ENCODE peak calls at places on chromosomes 13 and 19, in nine cellular contexts. One of them, this sample, is unnamed. For H3K9me3, the result is how much of the 10 kb centered on the place peaks cover.

GRCh38 chr13:20209937-20210336 is 17.2 kb upstream of the GJB2 start:
- DNase-seq in body of pancreas: no peak
- DNase-seq in aorta: no peak
- DNase-seq in transverse colon: no peak
- DNase-seq in tibial nerve: no peak
- DNase-seq in adrenal gland: no peak
- DNase-seq in tibial artery: no peak
- DNase-seq in Karpas-422: no peak
- DNase-seq in endodermal cell: no peak
- DNase-seq in this sample: no peak

GRCh38 chr13:42807236-42807635 is 25.9 kb downstream of the FAM216B start:
- DNase-seq in endodermal cell: no peak
- DNase-seq in Karpas-422: no peak
- DNase-seq in aorta: no peak
- DNase-seq in body of pancreas: no peak
- DNase-seq in tibial artery: no peak
- DNase-seq in adrenal gland: no peak
- DNase-seq in transverse colon: no peak
- DNase-seq in tibial nerve: no peak
- DNase-seq in this sample: no peak

GRCh38 chr13:75279834-75280369 is 202.1 kb downstream of the TBC1D4 start:
- DNase-seq in endodermal cell: no peak
- DNase-seq in aorta: no peak
- DNase-seq in transverse colon: no peak
- DNase-seq in adrenal gland: no peak
- DNase-seq in body of pancreas: no peak
- DNase-seq in tibial nerve: no peak
- DNase-seq in tibial artery: no peak
- DNase-seq in Karpas-422: no peak
- DNase-seq in this sample: no peak

GRCh38 chr13:68168448-68168847 is 938.3 kb upstream of the PCDH9 start:
- DNase-seq in body of pancreas: no peak
- DNase-seq in Karpas-422: no peak
- DNase-seq in tibial nerve: no peak
- DNase-seq in endodermal cell: no peak
- DNase-seq in adrenal gland: no peak
- DNase-seq in transverse colon: no peak
- DNase-seq in tibial artery: no peak
- DNase-seq in aorta: no peak
- DNase-seq in this sample: no peak

GRCh38 chr19:19315444-19315843 is 4.9 kb downstream of the SUGP1 start:
- DNase-seq in tibial nerve: no peak
- DNase-seq in Karpas-422: no peak
- DNase-seq in transverse colon: no peak
- DNase-seq in body of pancreas: no peak
- DNase-seq in endodermal cell: peak
- DNase-seq in adrenal gland: no peak
- DNase-seq in aorta: no peak
- DNase-seq in tibial artery: no peak
- DNase-seq in this sample: no peak

GRCh38 chr13:76937416-76937815 is 10.9 kb upstream of the ACOD1 start:
- DNase-seq in Karpas-422: no peak
- DNase-seq in adrenal gland: peak
- DNase-seq in tibial nerve: no peak
- DNase-seq in endodermal cell: no peak
- DNase-seq in body of pancreas: no peak
- DNase-seq in aorta: peak
- DNase-seq in tibial artery: no peak
- DNase-seq in transverse colon: no peak
- DNase-seq in this sample: no peak

GRCh38 chr13:103140001-103140671 is 73.9 kb upstream of the SLC10A2 start:
- DNase-seq in adrenal gland: no peak
- DNase-seq in tibial artery: no peak
- DNase-seq in Karpas-422: peak
- DNase-seq in aorta: no peak
- DNase-seq in transverse colon: no peak
- DNase-seq in body of pancreas: no peak
- DNase-seq in tibial nerve: no peak
- DNase-seq in endodermal cell: peak
- DNase-seq in this sample: no peak

GRCh38 chr13:31518666-31519065 is 220.7 kb upstream of the RXFP2 start:
- DNase-seq in transverse colon: no peak
- DNase-seq in aorta: no peak
- DNase-seq in adrenal gland: no peak
- DNase-seq in Karpas-422: no peak
- DNase-seq in tibial artery: no peak
- DNase-seq in endodermal cell: no peak
- DNase-seq in body of pancreas: no peak
- DNase-seq in tibial nerve: no peak
- DNase-seq in this sample: no peak

GRCh38 chr19:15283141-15283885 is 49.0 kb downstream of the BRD4 start:
- DNase-seq in body of pancreas: peak
- DNase-seq in tibial artery: peak
- DNase-seq in transverse colon: no peak
- DNase-seq in tibial nerve: no peak
- DNase-seq in aorta: no peak
- DNase-seq in adrenal gland: peak
- DNase-seq in Karpas-422: no peak
- DNase-seq in endodermal cell: no peak
- DNase-seq in this sample: no peak

GRCh38 chr13:82800391-82800790 is 1081.9 kb downstream of the SLITRK1 start:
- DNase-seq in aorta: no peak
- DNase-seq in tibial artery: no peak
- DNase-seq in Karpas-422: no peak
- DNase-seq in adrenal gland: no peak
- DNase-seq in body of pancreas: no peak
- DNase-seq in transverse colon: no peak
- DNase-seq in endodermal cell: no peak
- DNase-seq in tibial nerve: no peak
- DNase-seq in this sample: no peak

GRCh38 chr19:5017235-5017634 is 48.3 kb downstream of the KDM4B start:
- DNase-seq in body of pancreas: no peak
- DNase-seq in adrenal gland: no peak
- DNase-seq in aorta: no peak
- DNase-seq in Karpas-422: no peak
- DNase-seq in transverse colon: no peak
- DNase-seq in tibial artery: no peak
- DNase-seq in tibial nerve: no peak
- DNase-seq in endodermal cell: no peak
- DNase-seq in this sample: no peak

GRCh38 chr19:10861118-10861651 is 10.2 kb upstream of the CARM1 start:
- DNase-seq in aorta: no peak
- DNase-seq in body of pancreas: peak
- DNase-seq in adrenal gland: peak
- DNase-seq in Karpas-422: peak
- DNase-seq in tibial artery: no peak
- DNase-seq in endodermal cell: peak
- DNase-seq in tibial nerve: no peak
- DNase-seq in transverse colon: peak
- DNase-seq in this sample: peak

DNA sequence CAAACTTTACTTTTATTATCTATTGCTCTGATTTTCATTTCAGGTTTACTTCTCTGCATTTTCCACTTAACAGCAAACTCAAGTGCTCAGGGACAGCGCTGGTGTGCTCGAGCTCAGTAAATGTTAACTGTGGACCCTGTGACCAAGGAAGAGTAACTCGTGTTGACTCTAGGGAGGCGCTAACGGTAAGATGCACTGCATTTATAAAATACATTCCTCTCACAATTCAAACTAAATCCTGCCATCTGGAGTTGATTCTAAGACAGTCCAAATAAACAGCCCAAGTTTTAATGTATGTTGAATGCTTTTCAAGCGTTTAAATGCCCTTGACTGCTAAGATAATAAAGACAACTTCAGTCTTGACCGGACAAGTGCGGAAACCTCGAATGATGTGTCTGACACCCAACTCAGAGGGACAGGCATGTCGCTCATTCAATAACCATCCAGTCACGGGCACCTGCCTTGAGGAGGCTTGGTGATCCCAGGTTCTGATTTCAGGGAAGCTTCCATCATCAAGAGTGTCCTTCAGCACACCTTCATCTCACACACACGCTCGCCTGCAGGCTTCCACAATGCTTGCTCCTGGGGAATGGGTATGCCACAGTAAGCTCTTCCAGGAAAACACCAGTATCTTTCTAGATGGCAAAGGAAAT is 93.1 kb downstream of the STK24 start:
- DNase-seq in aorta: no peak
- DNase-seq in tibial artery: no peak
- DNase-seq in endodermal cell: no peak
- DNase-seq in tibial nerve: no peak
- DNase-seq in transverse colon: no peak
- DNase-seq in body of pancreas: no peak
- DNase-seq in adrenal gland: no peak
- DNase-seq in Karpas-422: no peak
- DNase-seq in this sample: no peak
- H3K4me3 ChIP-seq in aorta: no peak
- H3K4me3 ChIP-seq in tibial artery: no peak
- H3K4me3 ChIP-seq in endodermal cell: peak
- H3K4me3 ChIP-seq in tibial nerve: no peak
- H3K4me3 ChIP-seq in transverse colon: no peak
- H3K4me3 ChIP-seq in body of pancreas: no peak
- H3K4me3 ChIP-seq in adrenal gland: no peak
- H3K4me3 ChIP-seq in Karpas-422: no peak
- H3K4me3 ChIP-seq in this sample: no peak

GRCh38 chr19:12217332-12217731 is 54.4 kb downstream of the ZNF136 start:
- DNase-seq in transverse colon: no peak
- DNase-seq in endodermal cell: no peak
- DNase-seq in body of pancreas: no peak
- DNase-seq in tibial nerve: no peak
- DNase-seq in Karpas-422: no peak
- DNase-seq in adrenal gland: no peak
- DNase-seq in tibial artery: no peak
- DNase-seq in aorta: no peak
- DNase-seq in this sample: no peak
- H3K9me3 ChIP-seq in transverse colon: half or more
- H3K9me3 ChIP-seq in endodermal cell: half or more
- H3K9me3 ChIP-seq in body of pancreas: under half
- H3K9me3 ChIP-seq in tibial nerve: under half
- H3K9me3 ChIP-seq in Karpas-422: under half
- H3K9me3 ChIP-seq in adrenal gland: under half
- H3K9me3 ChIP-seq in tibial artery: under half
- H3K9me3 ChIP-seq in aorta: under half
- H3K9me3 ChIP-seq in this sample: under half

GRCh38 chr19:16370671-16371391 is 46.2 kb downstream of the KLF2 start:
- DNase-seq in body of pancreas: no peak
- DNase-seq in tibial nerve: no peak
- DNase-seq in aorta: peak
- DNase-seq in tibial artery: no peak
- DNase-seq in Karpas-422: no peak
- DNase-seq in endodermal cell: no peak
- DNase-seq in transverse colon: no peak
- DNase-seq in adrenal gland: no peak
- DNase-seq in this sample: no peak
- H3K4me3 ChIP-seq in body of pancreas: no peak
- H3K4me3 ChIP-seq in tibial nerve: no peak
- H3K4me3 ChIP-seq in aorta: no peak
- H3K4me3 ChIP-seq in tibial artery: no peak
- H3K4me3 ChIP-seq in Karpas-422: no peak
- H3K4me3 ChIP-seq in endodermal cell: no peak
- H3K4me3 ChIP-seq in transverse colon: no peak
- H3K4me3 ChIP-seq in adrenal gland: no peak
- H3K4me3 ChIP-seq in this sample: no peak

DNA sequence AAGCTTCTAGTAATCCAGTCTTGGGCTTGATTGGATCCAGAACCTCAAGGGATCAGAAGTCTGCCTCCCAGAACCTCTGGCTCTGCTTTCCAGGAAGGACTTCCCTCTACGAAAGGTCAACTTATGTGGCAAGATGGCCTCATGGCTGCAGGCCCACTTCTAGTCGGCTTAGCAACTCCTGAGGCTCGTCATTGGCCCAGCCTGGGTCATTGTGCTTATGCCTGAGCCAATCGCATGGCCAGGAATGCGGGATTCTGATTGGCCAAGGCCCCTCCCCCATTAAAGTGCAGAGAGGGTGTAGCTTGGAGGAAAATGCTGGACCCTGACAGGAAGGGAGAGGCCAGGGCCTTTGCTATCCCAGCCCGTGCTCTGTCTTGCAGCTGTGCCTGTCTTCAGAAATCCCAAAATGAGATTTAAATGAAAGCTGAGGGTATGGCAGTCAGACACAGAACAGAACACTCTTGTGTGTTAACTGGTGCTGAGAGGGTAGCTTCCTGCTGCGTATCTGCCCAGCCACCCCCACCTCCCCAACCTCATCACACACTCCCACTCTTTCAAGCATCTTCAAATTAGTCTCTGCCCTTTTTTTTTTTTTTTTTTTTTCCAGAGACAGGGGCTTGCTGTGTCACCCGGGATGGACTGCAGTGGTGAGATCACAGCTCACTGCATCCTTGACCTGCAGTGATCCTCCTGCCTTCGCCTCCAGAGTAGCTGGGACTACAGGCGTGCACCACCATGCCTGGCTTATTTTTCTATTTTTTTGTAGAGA is 5.5 kb upstream of the CCNE1 start:
- DNase-seq in transverse colon: no peak
- DNase-seq in Karpas-422: peak
- DNase-seq in body of pancreas: no peak
- DNase-seq in tibial artery: peak
- DNase-seq in adrenal gland: peak
- DNase-seq in aorta: peak
- DNase-seq in tibial nerve: no peak
- DNase-seq in endodermal cell: peak
- DNase-seq in this sample: no peak
- H3K9me3 ChIP-seq in transverse colon: under half
- H3K9me3 ChIP-seq in Karpas-422: under half
- H3K9me3 ChIP-seq in body of pancreas: under half
- H3K9me3 ChIP-seq in tibial artery: under half
- H3K9me3 ChIP-seq in adrenal gland: under half
- H3K9me3 ChIP-seq in aorta: under half
- H3K9me3 ChIP-seq in tibial nerve: under half
- H3K9me3 ChIP-seq in endodermal cell: under half
- H3K9me3 ChIP-seq in this sample: under half

GRCh38 chr19:1427221-1427620 is 11.0 kb upstream of the RPS15 start:
- DNase-seq in tibial nerve: no peak
- DNase-seq in tibial artery: no peak
- DNase-seq in adrenal gland: no peak
- DNase-seq in aorta: no peak
- DNase-seq in transverse colon: no peak
- DNase-seq in endodermal cell: no peak
- DNase-seq in body of pancreas: no peak
- DNase-seq in Karpas-422: peak
- DNase-seq in this sample: no peak

GRCh38 chr19:1423445-1424181 is 14.6 kb upstream of the RPS15 start:
- DNase-seq in tibial nerve: no peak
- DNase-seq in body of pancreas: no peak
- DNase-seq in transverse colon: no peak
- DNase-seq in Karpas-422: no peak
- DNase-seq in aorta: no peak
- DNase-seq in adrenal gland: no peak
- DNase-seq in endodermal cell: no peak
- DNase-seq in tibial artery: no peak
- DNase-seq in this sample: no peak

GRCh38 chr19:1425902-1426301 is 12.3 kb upstream of the RPS15 start:
- DNase-seq in endodermal cell: no peak
- DNase-seq in tibial nerve: no peak
- DNase-seq in adrenal gland: no peak
- DNase-seq in transverse colon: no peak
- DNase-seq in tibial artery: no peak
- DNase-seq in aorta: no peak
- DNase-seq in body of pancreas: no peak
- DNase-seq in Karpas-422: no peak
- DNase-seq in this sample: no peak

GRCh38 chr19:1424182-1424955 is 13.8 kb upstream of the RPS15 start:
- DNase-seq in body of pancreas: no peak
- DNase-seq in Karpas-422: peak
- DNase-seq in tibial nerve: no peak
- DNase-seq in aorta: no peak
- DNase-seq in adrenal gland: no peak
- DNase-seq in transverse colon: no peak
- DNase-seq in endodermal cell: no peak
- DNase-seq in tibial artery: peak
- DNase-seq in this sample: no peak

GRCh38 chr19:1425102-1425842 is 12.9 kb upstream of the RPS15 start:
- DNase-seq in adrenal gland: peak
- DNase-seq in endodermal cell: no peak
- DNase-seq in aorta: no peak
- DNase-seq in transverse colon: no peak
- DNase-seq in tibial artery: no peak
- DNase-seq in body of pancreas: no peak
- DNase-seq in tibial nerve: no peak
- DNase-seq in Karpas-422: peak
- DNase-seq in this sample: no peak
- H3K4me3 ChIP-seq in adrenal gland: no peak
- H3K4me3 ChIP-seq in endodermal cell: no peak
- H3K4me3 ChIP-seq in aorta: no peak
- H3K4me3 ChIP-seq in transverse colon: no peak
- H3K4me3 ChIP-seq in tibial artery: no peak
- H3K4me3 ChIP-seq in body of pancreas: no peak
- H3K4me3 ChIP-seq in tibial nerve: no peak
- H3K4me3 ChIP-seq in Karpas-422: no peak
- H3K4me3 ChIP-seq in this sample: no peak

This sample was measured in stomach.